ENCODE peak calls at places on chromosome 19, in four cellular contexts. One of them, this sample, is unnamed.

GRCh38 chr19:55554749-55555152 is 9.4 kb upstream of the SBK3 start:
- DNase-seq in WTC11: no peak
- DNase-seq in K562: no peak
- DNase-seq in H1: no peak
- DNase-seq in this sample: no peak

GRCh38 chr19:38223119-38223523 is 901 bp downstream of the DPF1 start:
- DNase-seq in H1: no peak
- DNase-seq in K562: no peak
- DNase-seq in WTC11: no peak
- DNase-seq in this sample: no peak

GRCh38 chr19:41969772-41970458 is 10.8 kb upstream of the RABAC1 start:
- DNase-seq in K562: no peak
- DNase-seq in H1: no peak
- DNase-seq in WTC11: no peak
- DNase-seq in this sample: no peak

GRCh38 chr19:48695743-48696352 is at the start of gene FUT2:
- DNase-seq in H1: no peak
- DNase-seq in K562: no peak
- DNase-seq in WTC11: peak
- DNase-seq in this sample: no peak

GRCh38 chr19:13640611-13641010 is 123.7 kb upstream of the MRI1 start:
- DNase-seq in K562: no peak
- DNase-seq in H1: no peak
- DNase-seq in WTC11: no peak
- DNase-seq in this sample: no peak

GRCh38 chr19:10580979-10581631 is 6.0 kb downstream of the AP1M2 start:
- DNase-seq in WTC11: peak
- DNase-seq in H1: peak
- DNase-seq in K562: peak
- DNase-seq in this sample: peak

GRCh38 chr19:1773173-1773572 is 19.9 kb downstream of the ONECUT3 start:
- DNase-seq in H1: no peak
- DNase-seq in WTC11: no peak
- DNase-seq in K562: peak
- DNase-seq in this sample: no peak

GRCh38 chr19:9061879-9062278 is 25.0 kb upstream of the OR1M1 start:
- DNase-seq in H1: no peak
- DNase-seq in K562: no peak
- DNase-seq in WTC11: no peak
- DNase-seq in this sample: no peak

GRCh38 chr19:49689133-49690072 is at the start of gene ADM5:
- DNase-seq in H1: no peak
- DNase-seq in K562: no peak
- DNase-seq in WTC11: peak
- DNase-seq in this sample: peak

GRCh38 chr19:58578430-58578925 is 5.3 kb upstream of the MZF1 start:
- DNase-seq in WTC11: no peak
- DNase-seq in K562: peak
- DNase-seq in H1: no peak
- DNase-seq in this sample: no peak

GRCh38 chr19:38152461-38153379 is 71.3 kb downstream of the DPF1 start:
- DNase-seq in H1: no peak
- DNase-seq in K562: peak
- DNase-seq in WTC11: no peak
- DNase-seq in this sample: peak

GRCh38 chr19:12777217-12778019 is 2.1 kb upstream of the HOOK2 start:
- DNase-seq in K562: peak
- DNase-seq in H1: no peak
- DNase-seq in WTC11: peak
- DNase-seq in this sample: peak

GRCh38 chr19:14039181-14039580 is 7.6 kb downstream of the IL27RA start:
- DNase-seq in H1: no peak
- DNase-seq in WTC11: no peak
- DNase-seq in K562: no peak
- DNase-seq in this sample: no peak

GRCh38 chr19:50925734-50926133 is 14.5 kb upstream of the KLK4 start:
- DNase-seq in WTC11: no peak
- DNase-seq in H1: no peak
- DNase-seq in K562: no peak
- DNase-seq in this sample: no peak

GRCh38 chr19:34359954-34360315 is 5.1 kb upstream of the GPI start:
- DNase-seq in H1: no peak
- DNase-seq in K562: no peak
- DNase-seq in WTC11: no peak
- DNase-seq in this sample: no peak

GRCh38 chr19:31448221-31448657 is 99.0 kb upstream of the TSHZ3 start:
- DNase-seq in K562: no peak
- DNase-seq in WTC11: no peak
- DNase-seq in H1: no peak
- DNase-seq in this sample: peak

GRCh38 chr19:37986048-37986750 is 79.2 kb downstream of the SIPA1L3 start:
- DNase-seq in H1: no peak
- DNase-seq in WTC11: no peak
- DNase-seq in K562: no peak
- DNase-seq in this sample: no peak

GRCh38 chr19:57171551-57172081 is 4.3 kb upstream of the DUXA start:
- DNase-seq in K562: no peak
- DNase-seq in H1: peak
- DNase-seq in WTC11: peak
- DNase-seq in this sample: peak

GRCh38 chr19:43748205-43748594 is 6.6 kb downstream of the SMG9 start:
- DNase-seq in K562: no peak
- DNase-seq in H1: no peak
- DNase-seq in WTC11: no peak
- DNase-seq in this sample: no peak

GRCh38 chr19:10936661-10937084 is 8.1 kb downstream of the TIMM29 start:
- DNase-seq in WTC11: peak
- DNase-seq in H1: no peak
- DNase-seq in K562: peak
- DNase-seq in this sample: peak

GRCh38 chr19:1327125-1327524 is 41.5 kb downstream of the EFNA2 start:
- DNase-seq in WTC11: no peak
- DNase-seq in K562: no peak
- DNase-seq in H1: no peak
- DNase-seq in this sample: no peak

GRCh38 chr19:35247526-35248309 is 1.1 kb upstream of the LSR start:
- DNase-seq in WTC11: peak
- DNase-seq in H1: peak
- DNase-seq in K562: peak
- DNase-seq in this sample: no peak

GRCh38 chr19:10107817-10108367 is 1.7 kb downstream of the PPAN start:
- DNase-seq in WTC11: no peak
- DNase-seq in K562: no peak
- DNase-seq in H1: no peak
- DNase-seq in this sample: no peak

GRCh38 chr19:34416021-34416545 is 11.9 kb downstream of the PDCD2L start:
- DNase-seq in WTC11: no peak
- DNase-seq in K562: no peak
- DNase-seq in H1: no peak
- DNase-seq in this sample: no peak

GRCh38 chr19:33471111-33471996 is 50.2 kb downstream of the PEPD start:
- DNase-seq in K562: no peak
- DNase-seq in WTC11: no peak
- DNase-seq in H1: no peak
- DNase-seq in this sample: peak

GRCh38 chr19:53982611-53983010 is 8.8 kb upstream of the CACNG6 start:
- DNase-seq in K562: no peak
- DNase-seq in WTC11: peak
- DNase-seq in H1: no peak
- DNase-seq in this sample: peak

GRCh38 chr19:13610042-13610691 is 103.9 kb upstream of the CACNA1A start:
- DNase-seq in H1: no peak
- DNase-seq in WTC11: peak
- DNase-seq in K562: peak
- DNase-seq in this sample: no peak

GRCh38 chr19:11505032-11505503 is 571 bp downstream of the ZNF653 start:
- DNase-seq in K562: peak
- DNase-seq in H1: peak
- DNase-seq in WTC11: peak
- DNase-seq in this sample: peak

GRCh38 chr19:1837625-1838105 is 10.6 kb downstream of the REXO1 start:
- DNase-seq in H1: no peak
- DNase-seq in K562: peak
- DNase-seq in WTC11: peak
- DNase-seq in this sample: peak

GRCh38 chr19:7458675-7459074 is 30.2 kb downstream of the PEX11G start:
- DNase-seq in H1: no peak
- DNase-seq in K562: no peak
- DNase-seq in WTC11: no peak
- DNase-seq in this sample: no peak

GRCh38 chr19:18626906-18627305 is 9.9 kb upstream of the KLHL26 start:
- DNase-seq in WTC11: no peak
- DNase-seq in K562: no peak
- DNase-seq in H1: no peak
- DNase-seq in this sample: no peak

GRCh38 chr19:18634612-18635290 is 2.1 kb upstream of the KLHL26 start:
- DNase-seq in H1: no peak
- DNase-seq in K562: no peak
- DNase-seq in WTC11: no peak
- DNase-seq in this sample: no peak

GRCh38 chr19:18633321-18633720 is 3.5 kb upstream of the KLHL26 start:
- DNase-seq in WTC11: no peak
- DNase-seq in H1: no peak
- DNase-seq in K562: no peak
- DNase-seq in this sample: peak

DNA sequence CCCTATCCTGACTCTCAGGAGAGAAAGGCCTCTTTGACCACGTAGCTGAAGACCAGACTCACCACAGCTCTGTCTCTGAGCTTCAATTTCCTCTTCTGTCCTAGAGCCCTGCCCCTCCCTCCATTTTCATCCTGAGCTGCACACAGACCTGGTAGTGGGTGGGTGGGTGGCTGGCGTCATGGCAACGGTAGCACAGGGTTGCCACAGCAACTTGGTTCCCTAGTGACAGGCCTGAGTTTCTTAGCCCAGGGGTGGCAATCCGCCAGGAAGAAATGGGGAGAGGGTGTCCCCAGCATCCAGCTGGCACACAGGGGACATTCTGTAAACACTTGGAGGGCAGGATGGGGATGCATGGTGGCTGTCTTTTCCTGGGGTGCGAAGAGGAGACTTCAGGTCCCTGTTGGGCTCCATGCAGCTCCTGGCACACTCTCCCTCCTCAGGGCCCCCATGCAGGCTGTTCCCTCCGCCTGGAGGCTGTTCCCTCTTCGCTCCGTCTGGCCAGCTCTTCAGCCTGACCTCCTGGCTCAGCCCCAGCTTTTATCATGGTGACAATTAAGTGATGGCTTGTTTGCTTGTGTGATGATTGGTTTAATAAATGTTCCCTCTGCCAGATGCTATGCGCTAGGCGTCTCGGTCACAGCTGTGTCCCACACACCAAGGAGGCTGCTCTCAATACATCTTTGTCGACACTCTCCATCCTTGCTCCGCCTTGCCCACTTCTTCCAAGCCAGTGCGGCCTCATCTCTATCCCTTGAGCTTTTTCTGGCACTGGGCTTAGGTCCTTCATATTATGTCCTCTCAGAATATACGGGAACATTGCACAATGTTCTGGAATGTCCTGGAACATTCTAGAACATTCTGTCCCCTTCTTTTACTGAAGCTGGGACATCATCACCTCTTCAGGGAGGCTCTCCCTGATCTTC is 7.4 kb upstream of the KLHL26 start:
- DNase-seq in WTC11: no peak
- DNase-seq in K562: no peak
- DNase-seq in H1: no peak
- DNase-seq in this sample: no peak
- TF ChIP-seq TEAD4 in WTC11: no peak
- TF ChIP-seq TEAD4 in K562: no peak
- TF ChIP-seq TEAD4 in H1: no peak
- TF ChIP-seq TEAD4 in this sample: no peak

DNA sequence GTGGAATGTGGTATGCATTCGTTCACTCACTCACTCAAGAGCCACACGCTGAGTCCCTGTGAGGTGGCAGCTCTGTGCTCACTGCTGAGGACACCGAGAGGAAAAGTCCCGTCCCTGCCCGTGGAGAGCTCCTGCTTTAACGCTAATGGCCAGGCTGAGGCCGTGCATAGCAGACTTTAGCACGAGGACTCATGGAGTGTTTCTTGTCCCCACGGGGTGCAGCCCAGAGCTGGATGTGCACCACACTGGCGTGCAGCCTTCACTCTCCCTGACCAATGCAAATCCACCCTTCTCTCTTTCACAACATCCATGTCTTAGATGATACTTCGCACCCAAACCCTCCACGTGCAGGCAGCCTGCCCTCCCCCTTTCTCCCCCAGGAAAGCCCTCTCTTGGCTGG is 159.6 kb upstream of the ZNF536 start:
- DNase-seq in H1: no peak
- DNase-seq in WTC11: no peak
- DNase-seq in K562: no peak
- DNase-seq in this sample: no peak
- TF ChIP-seq TEAD4 in H1: no peak
- TF ChIP-seq TEAD4 in WTC11: no peak
- TF ChIP-seq TEAD4 in K562: no peak
- TF ChIP-seq TEAD4 in this sample: no peak

DNA sequence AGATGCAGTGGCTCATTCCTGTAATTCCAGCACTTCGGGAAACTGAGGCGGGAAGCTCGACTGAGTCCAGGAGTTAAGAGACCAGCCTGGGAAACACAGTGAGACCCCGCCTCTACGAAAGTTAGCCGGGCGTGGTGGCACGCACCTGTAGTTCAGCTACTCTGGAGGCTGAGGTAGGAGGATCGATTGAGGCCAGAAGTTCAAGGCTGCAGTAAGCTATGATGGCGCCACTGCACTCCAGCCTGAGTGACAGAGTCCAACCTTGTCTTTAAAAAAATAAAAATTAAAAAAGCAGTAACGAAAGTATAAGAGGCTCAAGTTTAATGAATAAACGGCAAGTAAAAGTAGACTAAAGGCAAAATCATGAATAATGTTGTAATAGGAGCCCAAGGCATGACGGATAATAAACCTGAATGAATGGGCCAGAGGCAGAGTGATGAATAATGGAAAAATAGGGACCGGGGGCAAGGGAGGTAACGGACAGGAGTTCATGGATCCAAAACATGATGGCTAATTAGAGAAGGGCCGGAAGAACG is 1.2 kb upstream of the TOMM40 start:
- DNase-seq in WTC11: no peak
- DNase-seq in K562: no peak
- DNase-seq in H1: no peak
- DNase-seq in this sample: no peak
- TF ChIP-seq TEAD4 in WTC11: no peak
- TF ChIP-seq TEAD4 in K562: no peak
- TF ChIP-seq TEAD4 in H1: no peak
- TF ChIP-seq TEAD4 in this sample: no peak

GRCh38 chr19:52191374-52191773 is 1.5 kb downstream of the PPP2R1A start:
- DNase-seq in K562: no peak
- DNase-seq in WTC11: no peak
- DNase-seq in H1: no peak
- DNase-seq in this sample: no peak

GRCh38 chr19:52190679-52191293 is 934 bp downstream of the PPP2R1A start:
- DNase-seq in WTC11: peak
- DNase-seq in K562: peak
- DNase-seq in H1: no peak
- DNase-seq in this sample: peak

GRCh38 chr19:52189745-52190678 is at the start of gene PPP2R1A:
- DNase-seq in K562: peak
- DNase-seq in WTC11: peak
- DNase-seq in H1: peak
- DNase-seq in this sample: peak

GRCh38 chr19:52187407-52187806 is 2.4 kb upstream of the PPP2R1A start:
- DNase-seq in H1: no peak
- DNase-seq in WTC11: no peak
- DNase-seq in K562: no peak
- DNase-seq in this sample: no peak

GRCh38 chr19:52188822-52189744 is 769 bp upstream of the PPP2R1A start:
- DNase-seq in WTC11: peak
- DNase-seq in K562: no peak
- DNase-seq in H1: peak
- DNase-seq in this sample: peak
- TF ChIP-seq TEAD4 in WTC11: no peak
- TF ChIP-seq TEAD4 in K562: no peak
- TF ChIP-seq TEAD4 in H1: no peak
- TF ChIP-seq TEAD4 in this sample: no peak

This sample was measured in SK-N-SH.